ENCODE peak calls at places on chromosomes 3 and 15, in nine cellular contexts. D is psoas muscle, Q is fibroblast of mammary gland, V is astrocyte of the spinal cord, Z is fibroblast of gingiva, Y is HTR-8/SVneo, I is mammary epithelial cell, R is NT2/D1, T is pancreas. X is an unnamed sample.
A peak's percentile ranks its signal among the peaks of the same experiment; 100 is the strongest.

GRCh38 chr3:146505496-146505895 is 36.1 kb upstream of the PLSCR2 start:
- DNase-seq in Q (peak; percentile 47), Y (no peak), I (no peak), T (no peak), R (no peak), D (no peak), Z (no peak), V (no peak), X (no peak)

GRCh38 chr3:188111002-188111584 is 42.9 kb upstream of the LPP start:
- DNase-seq in I (no peak), R (no peak), Z (no peak), Y (no peak), V (no peak), D (no peak), Q (no peak), T (no peak), X (no peak)

GRCh38 chr15:91142097-91142744 is 42.2 kb downstream of the SV2B start:
- DNase-seq in Z (no peak), Y (no peak), R (no peak), V (no peak), D (no peak), I (peak; percentile 5), Q (peak; percentile 1), T (no peak), X (no peak)

GRCh38 chr15:66599536-66600239 is 33.9 kb upstream of the LCTL start:
- DNase-seq in Y (no peak), V (no peak), D (no peak), T (no peak), R (no peak), Q (no peak), I (no peak), Z (no peak), X (no peak)

GRCh38 chr3:143895805-143896204 is 47.5 kb upstream of the SLC9A9 start:
- DNase-seq in T (no peak), R (no peak), D (no peak), I (no peak), V (peak; percentile 23), Q (peak; percentile 17), Z (no peak), Y (no peak), X (peak; percentile 13)

GRCh38 chr3:108097326-108098035 is 6.7 kb upstream of the CD47 start:
- DNase-seq in R (no peak), I (no peak), Z (no peak), Y (no peak), V (no peak), Q (no peak), D (no peak), T (no peak), X (no peak)

GRCh38 chr15:38699633-38700230 is 135.1 kb upstream of the RASGRP1 start:
- DNase-seq in I (peak; percentile 45), V (peak; percentile 58), R (peak; percentile 57), Z (peak; percentile 43), Q (peak; percentile 68), Y (peak; percentile 51), D (peak; percentile 56), T (peak; percentile 49), X (peak; percentile 55)

GRCh38 chr3:70873686-70874085 is 561.2 kb upstream of the MDFIC2 start:
- DNase-seq in Y (no peak), Z (no peak), T (no peak), Q (no peak), D (no peak), V (no peak), I (no peak), R (no peak), X (no peak)

GRCh38 chr3:37546876-37547275 is 314.8 kb upstream of the CTDSPL start:
- DNase-seq in T (no peak), Q (peak; percentile 49), R (no peak), I (peak; percentile 23), Y (peak; percentile 31), Z (peak; percentile 42), V (peak; percentile 12), D (no peak), X (peak; percentile 6)

GRCh38 chr3:132236701-132237651 is 80.2 kb upstream of the ACP3 start:
- DNase-seq in Y (no peak), Q (no peak), Z (peak; percentile 31), V (no peak), R (no peak), I (no peak), T (no peak), D (no peak), X (no peak)

GRCh38 chr3:156729460-156730179 is 55.2 kb downstream of the TIPARP start:
- DNase-seq in T (no peak), Q (no peak), Y (no peak), I (peak; percentile 36), V (no peak), Z (no peak), R (no peak), D (no peak), X (no peak)

GRCh38 chr3:68067314-68067713 is 412.9 kb upstream of the SUCLG2 start:
- DNase-seq in R (no peak), D (no peak), Q (no peak), T (no peak), Y (no peak), I (no peak), V (no peak), Z (no peak), X (no peak)

X was measured in NCI-H460.